ENCODE peak calls at places on chromosome 2, in six cellular contexts. N is A549, Z is GM12891, Q is gastrocnemius medialis, Y is body of pancreas, B is ovary. X is an unnamed sample.

GRCh38 chr2:10361220-10361588 is 58.5 kb downstream of the HPCAL1 start:
- DNase-seq in B (no peak), Y (no peak), Z (no peak), N (no peak), Q (no peak), X (no peak)

GRCh38 chr2:64374686-64375085 is 79.3 kb upstream of the LGALSL start:
- DNase-seq in N (no peak), Y (peak; percentile 72), Q (no peak), Z (no peak), B (no peak), X (no peak)

GRCh38 chr2:16107246-16107645 is 166.9 kb downstream of the MYCN start:
- DNase-seq in Z (no peak), B (no peak), Y (no peak), Q (no peak), N (no peak), X (no peak)

GRCh38 chr2:97678217-97678762 is 8.8 kb downstream of the C2orf92 start:
- DNase-seq in Y (no peak), Q (no peak), Z (no peak), N (no peak), B (no peak), X (no peak)

GRCh38 chr2:39621596-39621995 is 44.1 kb upstream of the TMEM178A start:
- DNase-seq in Z (no peak), Q (no peak), Y (no peak), N (no peak), B (no peak), X (no peak)

GRCh38 chr2:26861610-26862224 is 13.8 kb downstream of the DPYSL5 start:
- DNase-seq in N (no peak), Y (no peak), B (no peak), Z (no peak), Q (peak; percentile 69), X (no peak)

GRCh38 chr2:212831671-212832199 is 293.1 kb upstream of the ERBB4 start:
- DNase-seq in B (no peak), Z (no peak), Y (no peak), Q (no peak), N (no peak), X (no peak)

GRCh38 chr2:238256594-238257104 is 16.8 kb upstream of the HES6 start:
- DNase-seq in N (peak; percentile 95), B (no peak), Z (peak; percentile 76), Y (peak; percentile 97), Q (peak; percentile 51), X (peak; percentile 95)

GRCh38 chr2:8989536-8990079 is 13.9 kb downstream of the MBOAT2 start:
- DNase-seq in B (no peak), Z (no peak), Y (no peak), N (no peak), Q (no peak), X (no peak)

GRCh38 chr2:239397856-239398470 is 2.9 kb downstream of the HDAC4 start:
- DNase-seq in N (no peak), Y (no peak), Q (no peak), Z (no peak), B (no peak), X (no peak)

GRCh38 chr2:239322414-239323086 is 78.3 kb downstream of the HDAC4 start:
- DNase-seq in B (no peak), Q (no peak), N (no peak), Y (no peak), Z (no peak), X (peak; percentile 51)

GRCh38 chr2:23637011-23637778 is 252.2 kb downstream of the KLHL29 start:
- DNase-seq in Y (no peak), N (no peak), Q (no peak), B (no peak), Z (no peak), X (peak; percentile 48)

GRCh38 chr2:232624554-232624842 is 8.9 kb upstream of the EFHD1 start:
- DNase-seq in N (no peak), B (no peak), Z (no peak), Y (no peak), Q (no peak), X (no peak)

GRCh38 chr2:213065583-213066444 is 85.6 kb downstream of the IKZF2 start:
- DNase-seq in Q (no peak), Y (peak; percentile 40), Z (no peak), B (no peak), N (peak; percentile 1), X (no peak)

GRCh38 chr2:161445097-161445496 is 29.0 kb downstream of the TBR1 start:
- DNase-seq in Y (no peak), Z (no peak), N (no peak), Q (no peak), B (no peak), X (no peak)

GRCh38 chr2:193502363-193503035 is 1307.8 kb upstream of the TMEFF2 start:
- DNase-seq in N (no peak), B (no peak), Y (no peak), Z (no peak), Q (no peak), X (no peak)

GRCh38 chr2:186582698-186583097 is 7.2 kb upstream of the ITGAV start:
- DNase-seq in Y (no peak), Q (no peak), N (no peak), B (no peak), Z (no peak), X (no peak)

GRCh38 chr2:102301867-102302362 is 9.4 kb upstream of the IL1RL1 start:
- DNase-seq in Q (no peak), Y (no peak), Z (no peak), B (no peak), N (peak; percentile 40), X (no peak)

GRCh38 chr2:135756692-135757091 is 15.0 kb downstream of the UBXN4 start:
- DNase-seq in Y (no peak), Q (no peak), Z (no peak), N (no peak), B (no peak), X (no peak)

GRCh38 chr2:25920326-25920725 is 42.0 kb upstream of the ASXL2 start:
- DNase-seq in Y (no peak), N (no peak), Q (no peak), Z (no peak), B (no peak), X (no peak)

GRCh38 chr2:213021971-213022899 is 129.2 kb downstream of the IKZF2 start:
- DNase-seq in Q (no peak), N (no peak), B (no peak), Y (no peak), Z (no peak), X (peak; percentile 4)

GRCh38 chr2:74457549-74458131 is 598 bp upstream of the WBP1 start:
- DNase-seq in Q (no peak), B (peak; percentile 68), Y (peak; percentile 71), N (peak; percentile 74), Z (no peak), X (no peak)

GRCh38 chr2:208280933-208281332 is 14.9 kb downstream of the PIKFYVE start:
- DNase-seq in Y (no peak), N (no peak), Z (no peak), Q (no peak), B (no peak), X (no peak)

GRCh38 chr2:9815844-9816279 is 27.4 kb upstream of the TAF1B start:
- DNase-seq in Z (no peak), B (no peak), Q (no peak), N (no peak), Y (no peak), X (no peak)

GRCh38 chr2:171389325-171389724 is 44.5 kb downstream of the METTL8 start:
- DNase-seq in Q (no peak), B (no peak), Y (no peak), N (no peak), Z (no peak), X (no peak)

GRCh38 chr2:101047075-101047766 is 45.1 kb downstream of the RPL31 start:
- DNase-seq in Z (no peak), Q (peak; percentile 28), N (peak; percentile 42), B (no peak), Y (peak; percentile 70), X (peak; percentile 63)

GRCh38 chr2:130986890-130987493 is 106.3 kb downstream of the FAM168B start:
- DNase-seq in Z (no peak), Y (no peak), B (no peak), Q (no peak), N (no peak), X (no peak)

GRCh38 chr2:37802106-37802791 is 122.8 kb upstream of the RMDN2 start:
- DNase-seq in B (no peak), Z (no peak), N (peak; percentile 44), Q (no peak), Y (no peak), X (no peak)

DNA sequence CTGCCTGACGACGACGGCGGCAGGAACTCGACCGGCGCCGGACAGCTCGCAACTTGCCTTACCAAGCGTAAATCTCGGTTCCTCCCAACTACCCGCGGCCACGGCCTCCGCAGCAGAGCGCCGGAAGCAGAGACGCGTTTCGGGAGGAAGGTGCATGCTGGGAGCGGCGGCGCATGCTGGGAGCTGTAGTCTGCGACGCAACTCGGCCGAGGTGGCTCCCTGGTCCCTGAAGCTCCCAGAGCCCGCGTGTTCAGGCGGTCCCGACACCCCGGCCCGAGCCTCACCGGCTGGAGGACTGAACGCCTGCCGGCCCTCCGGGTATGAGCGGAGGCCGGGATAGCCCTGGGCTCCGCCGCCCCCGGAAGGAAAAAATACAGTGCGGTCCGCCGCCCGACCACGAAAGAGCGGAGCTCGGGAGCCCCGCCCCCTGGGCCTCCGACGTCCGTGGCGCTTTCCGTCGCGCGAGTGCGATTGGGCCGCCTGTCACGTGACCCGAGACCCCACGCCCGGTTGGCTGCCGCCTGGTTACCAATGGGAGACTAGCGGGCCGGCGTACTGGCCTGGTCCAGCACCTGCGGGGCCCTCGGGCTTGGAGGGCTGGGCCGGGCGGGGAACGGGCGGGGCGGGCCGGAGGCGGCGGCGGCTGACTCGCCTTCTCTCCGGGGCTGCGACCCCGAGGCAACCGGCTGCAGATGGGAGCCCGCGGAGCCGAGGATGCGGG is at the start of gene CAPN10:
- DNase-seq in Y (peak; percentile 98), Q (peak; percentile 99), B (peak; percentile 97), N (peak; percentile 95), Z (peak; percentile 97), X (peak; percentile 97)
- TF ChIP-seq POLR2A in Y (peak; percentile 74), Q (peak; percentile 80), B (peak; percentile 44), N (peak; percentile 61), Z (peak; percentile 91), X (peak; percentile 73)

GRCh38 chr2:3585239-3586109 is 9.4 kb upstream of the COLEC11 start:
- DNase-seq in N (peak; percentile 58), B (peak; percentile 91), Z (no peak), Q (no peak), Y (peak; percentile 47), X (no peak)
- TF ChIP-seq POLR2A in N (no peak), B (no peak), Z (no peak), Q (no peak), Y (no peak), X (no peak)

DNA sequence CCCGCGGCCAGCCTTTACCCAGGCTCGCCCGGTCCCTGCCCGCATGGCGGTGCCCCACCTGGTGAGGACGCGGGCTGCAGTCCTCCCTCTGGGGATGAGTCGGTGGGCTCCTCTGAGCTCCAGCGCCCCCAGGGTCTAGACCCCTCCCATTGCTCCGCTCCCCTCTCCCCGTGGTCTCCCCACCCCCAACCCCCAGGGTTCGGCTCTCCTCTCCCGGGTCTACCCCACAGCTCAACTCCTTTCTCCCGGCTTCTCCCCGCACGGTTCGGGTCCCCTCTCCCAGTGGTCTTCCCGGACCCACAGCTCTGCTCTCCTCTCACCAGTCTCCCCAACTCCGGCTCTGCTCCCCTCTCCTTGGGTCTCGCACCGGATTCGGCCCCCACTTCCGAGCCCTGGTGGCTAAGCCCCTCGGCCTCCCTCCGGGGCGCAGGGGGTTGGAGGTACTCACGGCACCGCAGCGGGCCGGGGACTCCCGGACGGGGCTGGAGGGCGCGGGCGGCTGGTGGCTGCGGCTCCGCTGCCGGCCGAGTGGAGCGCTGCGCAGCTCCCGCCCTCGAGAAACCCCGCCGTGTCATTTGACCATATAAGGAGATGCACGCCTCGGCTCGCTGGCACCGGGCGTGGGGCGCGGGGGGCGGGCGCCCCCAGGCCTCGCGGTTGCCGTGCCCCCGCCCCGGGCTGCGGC is at the start of gene FHL2:
- DNase-seq in N (peak; percentile 81), B (peak; percentile 82), Y (peak; percentile 56), Q (peak; percentile 61), Z (peak; percentile 79), X (peak; percentile 58)
- TF ChIP-seq POLR2A in N (peak; percentile 75), B (peak; percentile 81), Y (peak; percentile 37), Q (peak; percentile 84), Z (no peak), X (peak; percentile 75)

GRCh38 chr2:224039080-224039769 is at the start of gene SERPINE2:
- DNase-seq in Q (no peak), Z (peak; percentile 43), N (peak; percentile 82), B (peak; percentile 69), Y (peak; percentile 30), X (peak; percentile 52)
- TF ChIP-seq POLR2A in Q (no peak), Z (no peak), N (peak; percentile 95), B (no peak), Y (no peak), X (peak; percentile 98)